ENCODE peak calls at places on chromosomes 16 and 17, in six cellular contexts. G, U, N, X, W and Z are unnamed samples.

GRCh38 chr17:78737332-78737731 is 44.7 kb downstream of the CYTH1 start:
- DNase-seq in G (no peak), U (no peak), N (peak), X (no peak), W (no peak), Z (no peak)

GRCh38 chr17:34755981-34756669 is 176.7 kb downstream of the TMEM132E start:
- DNase-seq in G (no peak), U (no peak), N (no peak), X (no peak), W (no peak), Z (no peak)

GRCh38 chr17:47663997-47664941 is 14.6 kb downstream of the KPNB1 start:
- DNase-seq in G (peak), U (peak), N (no peak), X (peak), W (peak), Z (no peak)

GRCh38 chr17:41870097-41870496 is 4.9 kb upstream of the KLHL11 start:
- DNase-seq in G (no peak), U (no peak), N (no peak), X (no peak), W (no peak), Z (no peak)

GRCh38 chr16:3099732-3100499 is 822 bp upstream of the ZSCAN10 start:
- DNase-seq in G (peak), U (peak), N (no peak), X (peak), W (peak), Z (peak)

GRCh38 chr16:23903001-23903414 is 67.2 kb downstream of the PRKCB start:
- DNase-seq in G (no peak), U (no peak), N (no peak), X (no peak), W (no peak), Z (no peak)

GRCh38 chr16:75296606-75297005 is 45.2 kb upstream of the BCAR1 start:
- DNase-seq in G (no peak), U (no peak), N (no peak), X (no peak), W (no peak), Z (no peak)

GRCh38 chr17:74052993-74053744 is 150.3 kb upstream of the RPL38 start:
- DNase-seq in G (no peak), U (no peak), N (no peak), X (no peak), W (no peak), Z (no peak)

GRCh38 chr17:30449480-30449879 is 27.7 kb upstream of the GOSR1 start:
- DNase-seq in G (no peak), U (no peak), N (no peak), X (no peak), W (no peak), Z (no peak)

GRCh38 chr17:42055496-42055895 is 5.1 kb upstream of the C17orf113 start:
- DNase-seq in G (no peak), U (no peak), N (no peak), X (no peak), W (no peak), Z (no peak)